ENCODE peak calls at places on chromosomes 2 and 18, in ten cellular contexts. Y, R, X, E, Z, I, N, V, H and S are unnamed samples.

GRCh38 chr2:64652231-64653173 is 1.2 kb downstream of the SERTAD2 start:
- DNase-seq in Y (no peak), R (no peak), X (peak; percentile 70), E (no peak), Z (no peak), I (peak; percentile 73), N (no peak), V (peak; percentile 69), H (no peak), S (peak; percentile 83)

GRCh38 chr2:24199968-24200590 is 25.2 kb downstream of the FAM228A start:
- DNase-seq in Y (no peak), R (no peak), X (no peak), E (no peak), Z (no peak), I (no peak), N (no peak), V (no peak), H (no peak), S (no peak)

GRCh38 chr2:166792808-166793207 is 95.5 kb upstream of the XIRP2 start:
- DNase-seq in Y (no peak), R (no peak), X (no peak), E (no peak), Z (no peak), I (no peak), N (no peak), V (no peak), H (no peak), S (no peak)

GRCh38 chr18:69250305-69251151 is 150.2 kb upstream of the DOK6 start:
- DNase-seq in Y (no peak), R (no peak), X (no peak), E (peak; percentile 17), Z (no peak), I (no peak), N (no peak), V (no peak), H (no peak), S (no peak)

GRCh38 chr18:389658-390357 is 110.7 kb downstream of the COLEC12 start:
- DNase-seq in Y (no peak), R (no peak), X (no peak), E (no peak), Z (no peak), I (no peak), N (no peak), V (peak; percentile 64), H (no peak), S (no peak)

GRCh38 chr2:232377841-232378734 is 463 bp upstream of the ALPP start:
- DNase-seq in Y (no peak), R (no peak), X (no peak), E (no peak), Z (no peak), I (no peak), N (no peak), V (no peak), H (no peak), S (peak; percentile 50)

GRCh38 chr2:9821805-9822445 is 21.3 kb upstream of the TAF1B start:
- DNase-seq in Y (no peak), R (no peak), X (no peak), E (no peak), Z (no peak), I (no peak), N (no peak), V (no peak), H (no peak), S (no peak)

GRCh38 chr2:237919593-237919992 is 47.2 kb upstream of the UBE2F start:
- DNase-seq in Y (no peak), R (no peak), X (no peak), E (no peak), Z (no peak), I (no peak), N (no peak), V (no peak), H (peak; percentile 70), S (peak; percentile 60)

GRCh38 chr2:161208527-161209139 is 48.4 kb downstream of the TANK start:
- DNase-seq in Y (no peak), R (peak; percentile 49), X (no peak), E (peak; percentile 44), Z (no peak), I (peak; percentile 69), N (no peak), V (peak; percentile 81), H (no peak), S (no peak)

GRCh38 chr2:15693926-15694588 is 102.4 kb downstream of the DDX1 start:
- DNase-seq in Y (no peak), R (no peak), X (no peak), E (no peak), Z (no peak), I (no peak), N (no peak), V (no peak), H (no peak), S (no peak)

GRCh38 chr2:223997938-223998337 is 40.7 kb downstream of the MRPL44 start:
- DNase-seq in Y (no peak), R (no peak), X (no peak), E (no peak), Z (no peak), I (no peak), N (no peak), V (no peak), H (no peak), S (no peak)

GRCh38 chr2:113709022-113709421 is 47.4 kb downstream of the SLC35F5 start:
- DNase-seq in Y (no peak), R (no peak), X (no peak), E (no peak), Z (no peak), I (no peak), N (no peak), V (no peak), H (no peak), S (no peak)